ENCODE peak calls at places on chromosomes 1 and 21, in five cellular contexts. V, Y, F, C and L are unnamed samples.

GRCh38 chr1:54872041-54872342 is 15.0 kb downstream of the DHCR24 start:
- DNase-seq in V (no peak), C (no peak), F (no peak), Y (no peak), L (no peak)

GRCh38 chr1:218402771-218403110 is 57.6 kb downstream of the TGFB2 start:
- DNase-seq in V (no peak), C (no peak), F (peak; percentile 7), Y (no peak), L (no peak)

GRCh38 chr1:161206411-161207140 is 4.4 kb downstream of the NDUFS2 start:
- DNase-seq in C (no peak), F (no peak), V (no peak), Y (no peak), L (no peak)

GRCh38 chr1:90726716-90727480 is 9.8 kb upstream of the BARHL2 start:
- DNase-seq in Y (no peak), V (no peak), F (no peak), C (no peak), L (no peak)

GRCh38 chr1:12177156-12177998 is 10.6 kb downstream of the TNFRSF1B start:
- DNase-seq in C (no peak), V (no peak), Y (no peak), F (no peak), L (no peak)

GRCh38 chr1:17012775-17013501 is 1.2 kb upstream of the ATP13A2 start:
- DNase-seq in V (no peak), Y (no peak), F (no peak), C (no peak), L (no peak)

GRCh38 chr21:46081862-46082637 is 15.9 kb upstream of the COL6A2 start:
- DNase-seq in F (no peak), Y (no peak), C (no peak), V (no peak), L (no peak)

GRCh38 chr1:47325530-47325929 is 8.1 kb upstream of the CMPK1 start:
- DNase-seq in F (no peak), C (no peak), V (peak; percentile 63), Y (no peak), L (no peak)

GRCh38 chr1:39407496-39407888 is 83.9 kb upstream of the BMP8A start:
- DNase-seq in V (no peak), Y (no peak), F (no peak), C (no peak), L (no peak)

GRCh38 chr1:114328505-114328904 is 174.8 kb upstream of the SYT6 start:
- DNase-seq in Y (no peak), V (no peak), F (no peak), C (no peak), L (no peak)

GRCh38 chr1:39779137-39779536 is 8.0 kb upstream of the OXCT2 start:
- DNase-seq in Y (no peak), C (no peak), F (no peak), V (no peak), L (no peak)

GRCh38 chr1:234611799-234612351 is 1.9 kb upstream of the IRF2BP2 start:
- DNase-seq in Y (no peak), C (no peak), V (peak; percentile 66), F (peak; percentile 96), L (no peak)

GRCh38 chr1:71047635-71048607 is at the start of gene PTGER3:
- DNase-seq in F (peak; percentile 42), V (no peak), C (peak; percentile 91), Y (no peak), L (peak; percentile 77)

DNA sequence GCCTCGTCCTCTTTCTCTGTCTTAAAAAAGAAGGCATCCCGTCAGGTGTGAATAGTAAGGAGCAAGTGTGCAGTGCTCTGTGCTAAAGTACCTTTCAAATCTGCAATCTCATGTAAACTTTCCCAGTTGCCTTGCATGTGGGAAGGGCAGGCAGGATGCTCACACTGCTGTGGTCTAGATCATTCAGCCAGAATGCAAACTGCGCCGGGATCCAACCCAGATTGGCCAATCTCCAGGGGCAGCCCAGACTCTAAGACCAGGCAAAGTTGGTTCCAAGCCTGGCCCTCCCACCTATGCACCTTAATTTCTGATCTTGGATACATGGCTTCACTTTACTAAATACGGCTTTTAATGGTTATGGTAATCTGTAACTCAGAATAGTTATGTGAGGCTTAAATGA is 3.2 kb upstream of the MAP1LC3C start:
- DNase-seq in Y (no peak), V (no peak), F (no peak), C (no peak), L (no peak)
- TF ChIP-seq REST in Y (no peak), V (no peak), F (no peak), C (no peak), L (no peak)

GRCh38 chr1:167808104-167808503 is 86.3 kb downstream of the MPZL1 start:
- DNase-seq in F (no peak), Y (no peak), C (no peak), V (no peak), L (no peak)

GRCh38 chr1:167802235-167802634 is 80.5 kb downstream of the MPZL1 start:
- DNase-seq in V (no peak), C (no peak), F (no peak), Y (no peak), L (no peak)

GRCh38 chr1:167803358-167804217 is 81.8 kb downstream of the MPZL1 start:
- DNase-seq in V (peak; percentile 96), C (peak; percentile 92), Y (peak; percentile 82), F (peak; percentile 90), L (peak; percentile 84)

GRCh38 chr1:167808690-167809089 is 86.9 kb downstream of the MPZL1 start:
- DNase-seq in F (no peak), Y (no peak), V (no peak), C (no peak), L (no peak)

DNA sequence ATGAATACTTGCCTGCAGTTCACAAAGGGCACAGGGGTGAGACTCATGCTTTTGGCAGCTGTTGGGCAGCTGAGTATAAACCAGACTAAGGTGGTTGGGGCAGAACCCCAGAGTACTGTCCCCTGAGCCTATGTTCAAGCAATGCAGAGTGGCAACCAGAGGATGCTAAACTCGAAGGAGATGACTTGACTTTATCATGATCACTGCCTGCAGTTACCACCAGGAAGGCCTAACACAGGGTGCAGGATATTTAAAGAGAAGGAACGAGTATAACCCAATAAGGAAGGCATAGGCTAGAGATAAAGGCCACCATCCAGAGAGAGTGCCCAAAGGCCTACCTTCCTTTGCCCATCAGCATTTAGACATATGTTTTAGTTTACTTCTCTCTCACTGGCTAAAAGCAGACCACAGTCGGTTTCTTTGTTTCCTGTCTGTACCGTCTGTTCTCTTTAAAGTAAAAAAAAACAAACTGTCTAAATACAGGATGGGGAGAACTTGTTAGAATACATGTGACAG is 83.3 kb downstream of the MPZL1 start:
- DNase-seq in V (no peak), Y (peak; percentile 31), F (no peak), C (no peak), L (peak; percentile 39)
- TF ChIP-seq SMC3 in V (no peak), Y (no peak), F (no peak), C (no peak), L (no peak)

GRCh38 chr1:228989992-228990827 is 254.9 kb downstream of the RHOU start:
- DNase-seq in V (no peak), F (peak; percentile 56), Y (no peak), C (no peak), L (peak; percentile 46)
- TF ChIP-seq EP300 in V (no peak), F (no peak), Y (no peak), C (no peak), L (peak; percentile 10)

DNA sequence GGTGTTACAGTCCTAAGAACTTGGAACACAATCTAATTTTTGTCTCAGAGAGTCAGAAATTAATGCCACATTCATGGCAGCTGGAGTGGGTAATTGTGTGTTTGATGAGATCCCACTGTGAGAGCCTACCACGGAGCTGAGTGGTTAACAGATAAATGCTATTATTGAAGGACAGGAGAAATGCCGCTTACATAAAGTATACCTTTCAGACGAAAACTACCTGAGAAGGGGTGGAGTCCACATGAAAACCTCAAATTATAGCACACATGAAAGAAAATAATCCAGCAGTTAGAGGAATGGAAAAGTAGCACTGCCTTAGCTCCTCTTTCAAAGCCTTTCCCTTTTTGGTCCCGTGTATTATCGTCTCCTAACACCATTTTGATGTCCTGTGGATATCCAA is 133.0 kb downstream of the BACH1 start:
- DNase-seq in C (no peak), Y (no peak), F (no peak), V (no peak), L (no peak)
- TF ChIP-seq REST in C (no peak), Y (no peak), F (no peak), V (no peak), L (no peak)

GRCh38 chr1:9877962-9878361 is 32.1 kb downstream of the CTNNBIP1 start:
- DNase-seq in C (no peak), V (no peak), F (no peak), Y (no peak), L (no peak)
- TF ChIP-seq SMC3 in C (no peak), V (no peak), F (no peak), Y (no peak), L (no peak)

DNA sequence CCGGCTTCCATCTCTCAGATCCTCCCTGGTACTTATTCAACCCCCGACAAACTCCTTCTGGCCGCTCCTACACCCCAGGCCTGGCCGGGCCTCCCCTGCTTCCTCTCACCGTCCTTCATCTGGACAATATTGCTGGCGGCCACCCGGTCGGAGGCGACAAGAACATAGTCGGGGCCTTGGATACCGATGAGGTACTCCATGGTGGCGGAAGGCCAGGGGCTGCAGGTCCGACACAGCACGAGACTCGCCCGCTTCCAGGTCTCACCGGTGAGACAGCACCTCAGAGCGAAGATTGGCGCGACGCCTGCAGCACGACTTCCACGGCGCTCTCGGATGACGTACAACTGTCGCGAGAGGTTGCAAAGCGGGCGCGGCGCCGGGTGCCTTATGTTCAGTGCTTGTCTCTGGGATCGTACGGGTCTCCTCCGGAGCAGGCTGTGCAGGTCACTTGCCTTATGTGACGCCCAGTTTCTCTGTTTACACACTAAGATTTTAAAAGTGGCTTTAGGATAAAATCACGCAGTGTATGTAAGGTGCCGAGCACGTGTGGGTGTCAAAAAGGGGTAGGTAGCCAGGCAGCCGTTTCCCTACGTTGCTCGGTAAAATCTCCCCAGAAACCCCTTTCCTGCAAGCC is at the start of gene PSMB2:
- DNase-seq in F (peak; percentile 91), C (peak; percentile 93), V (peak; percentile 96), Y (peak; percentile 80), L (peak; percentile 85)
- TF ChIP-seq EP300 in F (no peak), C (peak; percentile 56), V (no peak), Y (no peak), L (no peak)

GRCh38 chr1:7988576-7988975 is 27.1 kb downstream of the PARK7 start:
- DNase-seq in V (no peak), C (no peak), F (no peak), Y (no peak), L (no peak)
- TF ChIP-seq REST in V (no peak), C (no peak), F (no peak), Y (no peak), L (no peak)

DNA sequence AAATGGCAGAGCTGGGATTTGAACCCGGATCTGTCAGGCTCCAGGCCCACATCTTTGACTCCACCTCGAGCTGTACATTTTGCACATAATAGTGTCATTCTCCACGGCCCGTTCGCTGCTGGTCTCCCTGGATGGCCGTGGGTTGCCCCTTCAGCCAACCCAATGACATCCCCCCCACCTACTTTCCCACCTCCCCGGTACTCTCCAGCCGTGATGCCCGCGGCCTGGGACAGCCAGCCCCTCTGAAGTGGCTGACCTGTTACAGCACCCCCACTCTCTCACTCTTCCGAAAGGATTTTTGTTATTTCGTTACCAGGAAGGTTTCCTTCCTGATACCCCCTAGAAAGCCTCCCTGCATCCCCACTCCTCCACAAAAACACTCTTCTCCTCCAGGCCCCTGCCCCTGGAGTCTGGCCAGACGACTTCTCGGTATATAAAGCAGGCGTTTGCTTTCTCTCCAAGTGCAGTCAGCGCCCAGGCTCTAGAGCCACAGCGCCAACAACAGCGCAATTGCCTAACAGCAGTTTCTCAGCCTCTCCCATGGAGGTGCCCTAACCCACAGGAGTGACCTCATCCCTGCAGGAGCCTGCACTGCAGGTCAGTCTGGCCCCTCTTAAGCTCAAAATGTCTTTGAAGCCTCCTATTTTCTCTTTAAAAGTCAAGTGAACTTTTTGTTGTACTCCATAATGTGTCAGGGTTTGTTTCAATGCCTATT is 14.5 kb upstream of the GJB5 start:
- DNase-seq in C (peak; percentile 26), V (no peak), F (no peak), Y (no peak), L (no peak)
- TF ChIP-seq SMC3 in C (no peak), V (no peak), F (no peak), Y (no peak), L (no peak)